ENCODE peak calls at places on chromosomes 3 and 15, in eight cellular contexts. F, D, N, J, L, E, B and G are unnamed samples.

GRCh38 chr3:15766406-15766805 is 31.4 kb downstream of the ANKRD28 start:
- DNase-seq in E (no peak), L (no peak), N (no peak), B (no peak), F (no peak), J (no peak), D (no peak), G (no peak)

GRCh38 chr3:14885307-14885706 is 62.1 kb upstream of the NR2C2 start:
- DNase-seq in N (no peak), B (no peak), F (no peak), E (no peak), D (no peak), L (no peak), J (no peak), G (peak; percentile 89)

GRCh38 chr3:181133832-181134231 is 144.3 kb upstream of the DNAJC19 start:
- DNase-seq in N (no peak), D (no peak), B (no peak), E (no peak), L (no peak), J (no peak), F (no peak), G (no peak)

GRCh38 chr3:193701896-193702644 is 109.1 kb downstream of the OPA1 start:
- DNase-seq in B (peak; percentile 31), F (no peak), N (no peak), D (no peak), L (peak; percentile 62), J (peak; percentile 57), E (peak; percentile 29), G (no peak)

GRCh38 chr15:92845109-92845508 is 55.0 kb upstream of the CHD2 start:
- DNase-seq in N (no peak), J (no peak), L (peak; percentile 74), E (peak; percentile 60), B (no peak), D (no peak), F (peak; percentile 54), G (no peak)

GRCh38 chr15:59998256-59999063 is 5.7 kb upstream of the FOXB1 start:
- DNase-seq in E (no peak), N (no peak), B (peak; percentile 65), L (no peak), F (no peak), J (peak; percentile 93), D (no peak), G (no peak)

GRCh38 chr15:83127547-83128150 is 20.2 kb downstream of the TM6SF1 start:
- DNase-seq in B (no peak), J (no peak), F (no peak), D (no peak), N (no peak), L (no peak), E (no peak), G (no peak)

GRCh38 chr3:133991637-133992036 is 38.1 kb downstream of the SLCO2A1 start:
- DNase-seq in F (no peak), L (no peak), B (no peak), N (no peak), D (no peak), J (no peak), E (peak; percentile 70), G (no peak)

GRCh38 chr3:179991877-179992276 is 44.9 kb downstream of the PEX5L start:
- DNase-seq in E (no peak), N (no peak), D (no peak), B (no peak), L (no peak), F (no peak), J (no peak), G (no peak)

GRCh38 chr3:9890249-9891071 is at the start of gene JAGN1:
- DNase-seq in N (peak; percentile 96), F (peak; percentile 94), L (peak; percentile 62), J (peak; percentile 94), B (peak; percentile 95), D (no peak), E (peak; percentile 93), G (peak; percentile 79)

GRCh38 chr3:9891072-9891622 is 737 bp downstream of the JAGN1 start:
- DNase-seq in D (no peak), B (no peak), F (no peak), L (no peak), N (no peak), J (no peak), E (no peak), G (no peak)

GRCh38 chr3:9888540-9888939 is 1.9 kb upstream of the JAGN1 start:
- DNase-seq in B (no peak), N (no peak), D (no peak), E (no peak), F (no peak), J (no peak), L (no peak), G (no peak)

GRCh38 chr3:9887478-9887877 is 2.9 kb upstream of the JAGN1 start:
- DNase-seq in F (no peak), B (no peak), N (no peak), D (no peak), L (no peak), E (no peak), J (no peak), G (no peak)

GRCh38 chr3:9889405-9889804 is 1.0 kb upstream of the JAGN1 start:
- DNase-seq in D (no peak), E (no peak), L (no peak), N (no peak), B (no peak), J (no peak), F (no peak), G (no peak)
- H3K4me2 ChIP-seq in D (no peak overlapping the region), E (no peak overlapping the region), L (no peak overlapping the region), N (peak overlapping the region; percentile 91), B (no peak overlapping the region), J (no peak overlapping the region), F (no peak overlapping the region), G (peak overlapping the region; percentile 83)

GRCh38 chr15:33700695-33701303 is 267.5 kb upstream of the CHRM5 start:
- DNase-seq in E (peak; percentile 77), N (peak; percentile 69), J (peak; percentile 82), B (peak; percentile 88), D (no peak), F (peak; percentile 82), L (peak; percentile 21), G (peak; percentile 68)
- H2AFZ ChIP-seq in E (no peak overlapping the region), N (no peak overlapping the region), J (peak overlapping the region; percentile 37), B (no peak overlapping the region), D (peak overlapping the region; percentile 24), F (no peak overlapping the region), L (no peak overlapping the region), G (peak overlapping the region; percentile 62)

DNA sequence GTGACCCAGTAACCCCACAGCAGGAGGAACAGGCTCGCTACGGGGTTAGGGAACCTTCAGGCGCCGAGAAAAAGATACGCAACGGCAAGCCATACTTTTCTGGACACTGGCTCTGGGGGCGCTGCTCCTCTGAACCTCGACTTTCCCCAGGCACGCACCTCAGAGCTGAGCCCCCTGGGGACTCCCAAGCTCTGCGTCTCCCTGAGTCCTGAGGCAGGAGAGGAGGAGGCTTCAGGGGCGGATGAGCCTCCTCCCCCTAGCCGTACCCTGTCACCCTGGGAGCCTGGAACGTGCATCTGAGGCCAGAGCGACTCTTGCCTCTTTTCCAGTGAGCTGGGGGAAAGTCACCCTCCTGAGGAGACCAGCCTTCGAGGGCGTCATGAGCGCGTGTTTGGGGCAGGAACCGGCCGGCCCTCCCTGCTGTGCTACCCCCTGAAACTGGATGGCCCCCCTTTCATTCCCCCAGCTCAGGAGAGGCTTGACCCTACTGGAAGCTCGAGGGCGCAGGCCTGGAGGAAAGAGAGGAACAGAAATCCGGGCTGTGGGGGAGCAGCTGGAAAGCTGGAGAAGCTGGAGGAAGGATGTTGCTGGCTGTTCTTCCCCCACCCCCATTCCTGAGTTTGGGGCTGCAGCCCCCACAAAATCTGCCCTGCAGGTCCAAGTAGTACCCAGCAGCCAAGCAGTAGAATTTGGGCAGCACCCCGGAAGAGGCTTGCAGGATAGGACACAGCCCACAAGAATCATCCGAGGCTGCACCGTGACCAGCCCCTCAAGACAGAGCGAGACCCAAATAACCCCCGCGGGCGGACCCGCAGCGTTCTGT is 25.1 kb upstream of the POLG start:
- DNase-seq in D (no peak), E (no peak), B (peak; percentile 35), J (peak; percentile 35), N (no peak), F (no peak), L (no peak), G (no peak)
- TF ChIP-seq EZH2 in D (no peak), E (peak; percentile 57), B (no peak), J (peak; percentile 69), N (no peak), F (no peak), L (no peak), G (no peak)

DNA sequence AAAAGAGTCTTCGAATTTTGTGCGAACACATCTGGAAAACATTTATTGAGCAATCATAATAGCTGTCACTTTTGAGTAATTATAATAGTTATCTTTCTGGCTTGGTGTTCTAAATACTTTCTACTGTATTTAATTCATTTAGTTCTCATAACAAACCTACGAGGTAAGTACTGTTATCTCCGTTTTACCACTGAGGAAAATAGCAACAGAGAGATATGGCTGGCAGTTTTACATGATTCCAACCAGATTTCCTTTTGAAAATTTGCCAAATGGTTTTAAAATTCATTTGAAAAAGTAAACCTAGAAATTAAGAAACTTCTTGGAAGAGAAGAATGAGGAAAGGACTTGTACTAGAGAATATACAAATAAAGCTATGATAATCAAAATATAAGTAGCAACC is 37.3 kb upstream of the MGA start:
- DNase-seq in E (no peak), B (no peak), N (no peak), D (no peak), F (no peak), L (no peak), J (no peak), G (no peak)
- H3K4me2 ChIP-seq in E (no peak overlapping the region), B (no peak overlapping the region), N (no peak overlapping the region), D (no peak overlapping the region), F (no peak overlapping the region), L (no peak overlapping the region), J (no peak overlapping the region), G (no peak overlapping the region)